ENCODE peak calls at places on chromosome 5, in five cellular contexts. B, G, K, P and H are unnamed samples.

GRCh38 chr5:57219386-57219785 is 45.5 kb downstream of the GPBP1 start:
- DNase-seq in B (no peak), G (no peak), K (peak; percentile 10), P (no peak), H (no peak)

GRCh38 chr5:132759114-132760042 is 12.2 kb downstream of the CCNI2 start:
- DNase-seq in B (no peak), G (peak; percentile 18), K (no peak), P (no peak), H (no peak)

GRCh38 chr5:131550606-131551005 is 84.4 kb downstream of the RAPGEF6 start:
- DNase-seq in B (no peak), G (no peak), K (no peak), P (no peak), H (peak; percentile 68)

GRCh38 chr5:30736642-30737041 is 456.8 kb upstream of the CDH6 start:
- DNase-seq in B (peak; percentile 47), G (no peak), K (no peak), P (no peak), H (no peak)

GRCh38 chr5:71969464-71969863 is 137.8 kb upstream of the MAP1B start:
- DNase-seq in B (no peak), G (no peak), K (no peak), P (no peak), H (no peak)

GRCh38 chr5:150411245-150411979 is 1.3 kb downstream of the CD74 start:
- DNase-seq in B (peak; percentile 16), G (peak; percentile 61), K (peak; percentile 54), P (peak; percentile 43), H (peak; percentile 42)

GRCh38 chr5:180470966-180471582 is 23.1 kb upstream of the CNOT6 start:
- DNase-seq in B (peak; percentile 59), G (peak; percentile 90), K (peak; percentile 46), P (peak; percentile 61), H (peak; percentile 79)

GRCh38 chr5:94847726-94848125 is 229.3 kb downstream of the SLF1 start:
- DNase-seq in B (no peak), G (no peak), K (no peak), P (no peak), H (no peak)

GRCh38 chr5:95595289-95595931 is 24.5 kb upstream of the GPR150 start:
- DNase-seq in B (no peak), G (no peak), K (no peak), P (no peak), H (no peak)

GRCh38 chr5:78647411-78647818 is 1.2 kb downstream of the LHFPL2 start:
- DNase-seq in B (peak; percentile 47), G (peak; percentile 46), K (peak; percentile 70), P (no peak), H (peak; percentile 26)

GRCh38 chr5:6755941-6756340 is 42.7 kb downstream of the TENT4A start:
- DNase-seq in B (no peak), G (no peak), K (no peak), P (no peak), H (no peak)

GRCh38 chr5:95773325-95774059 is 42.4 kb downstream of the RHOBTB3 start:
- DNase-seq in B (peak; percentile 90), G (no peak), K (peak; percentile 24), P (no peak), H (no peak)

GRCh38 chr5:19987594-19988345 is at the start of gene CDH18:
- DNase-seq in B (peak; percentile 38), G (peak; percentile 79), K (peak; percentile 37), P (peak; percentile 49), H (peak; percentile 94)

GRCh38 chr5:91219141-91219802 is 163.8 kb downstream of the ARRDC3 start:
- DNase-seq in B (peak; percentile 85), G (no peak), K (no peak), P (no peak), H (no peak)

GRCh38 chr5:106853266-106853665 is 817.5 kb downstream of the EFNA5 start:
- DNase-seq in B (peak; percentile 9), G (no peak), K (no peak), P (no peak), H (no peak)

GRCh38 chr5:102090770-102091169 is 205.3 kb downstream of the SLCO4C1 start:
- DNase-seq in B (no peak), G (peak; percentile 18), K (peak; percentile 32), P (no peak), H (peak; percentile 5)

GRCh38 chr5:35183243-35183955 is 46.9 kb downstream of the PRLR start:
- DNase-seq in B (peak; percentile 60), G (peak; percentile 56), K (peak; percentile 10), P (peak; percentile 19), H (peak; percentile 19)

GRCh38 chr5:125293223-125293622 is 546.8 kb upstream of the ZNF608 start:
- DNase-seq in B (no peak), G (no peak), K (no peak), P (no peak), H (no peak)

GRCh38 chr5:116600876-116601275 is 26.3 kb upstream of the SEMA6A start:
- DNase-seq in B (peak; percentile 9), G (no peak), K (no peak), P (no peak), H (no peak)

GRCh38 chr5:95620870-95621838 is 1.3 kb downstream of the GPR150 start:
- DNase-seq in B (no peak), G (peak; percentile 79), K (peak; percentile 68), P (no peak), H (peak; percentile 29)

GRCh38 chr5:98474802-98475201 is 298.7 kb upstream of the RGMB start:
- DNase-seq in B (no peak), G (no peak), K (no peak), P (no peak), H (no peak)

GRCh38 chr5:133675376-133676154 is 63.2 kb upstream of the FSTL4 start:
- DNase-seq in B (no peak), G (peak; percentile 49), K (no peak), P (no peak), H (peak; percentile 54)

GRCh38 chr5:138077064-138077696 is 6.7 kb upstream of the WNT8A start:
- DNase-seq in B (peak; percentile 65), G (peak; percentile 77), K (peak; percentile 48), P (peak; percentile 64), H (peak; percentile 83)